ENCODE peak calls at places on chromosomes 2 and 18, in seven cellular contexts. Q is pancreas, V is neural progenitor cell, Y is A549, T is body of pancreas, I is IMR-90, A is endothelial cell. N is an unnamed sample.

GRCh38 chr2:161961046-161961445 is 113.0 kb downstream of the DPP4 start:
- DNase-seq in Q (no peak), V (no peak), Y (no peak), T (no peak), I (no peak), A (no peak), N (no peak)

GRCh38 chr2:168660859-168661258 is 141.6 kb upstream of the NOSTRIN start:
- DNase-seq in Q (no peak), V (peak), Y (no peak), T (no peak), I (no peak), A (no peak), N (peak)

GRCh38 chr18:74817576-74817975 is 219.9 kb downstream of the ZNF407 start:
- DNase-seq in Q (no peak), V (no peak), Y (no peak), T (no peak), I (no peak), A (no peak), N (no peak)

GRCh38 chr2:86280191-86280667 is 57.2 kb downstream of the REEP1 start:
- DNase-seq in Q (no peak), V (no peak), Y (no peak), T (no peak), I (peak), A (no peak), N (no peak)

GRCh38 chr18:3877678-3878077 is 427.7 kb downstream of the TGIF1 start:
- DNase-seq in Q (no peak), V (no peak), Y (no peak), T (no peak), I (peak), A (no peak), N (no peak)

GRCh38 chr2:117057021-117057420 is 757.5 kb upstream of the DDX18 start:
- DNase-seq in Q (no peak), V (no peak), Y (no peak), T (no peak), I (no peak), A (no peak), N (no peak)

GRCh38 chr2:100905132-100905805 is 85.3 kb downstream of the NPAS2 start:
- DNase-seq in Q (no peak), V (no peak), Y (no peak), T (no peak), I (no peak), A (no peak), N (no peak)

GRCh38 chr2:1024981-1025380 is 74.3 kb downstream of the SNTG2 start:
- DNase-seq in Q (no peak), V (no peak), Y (no peak), T (no peak), I (peak), A (no peak), N (no peak)

GRCh38 chr18:67514901-67515540 is 1.5 kb downstream of the DSEL start:
- DNase-seq in Q (no peak), V (no peak), Y (no peak), T (no peak), I (peak), A (no peak), N (no peak)

GRCh38 chr2:9751831-9752230 is 91.4 kb upstream of the TAF1B start:
- DNase-seq in Q (no peak), V (no peak), Y (no peak), T (no peak), I (no peak), A (no peak), N (no peak)

GRCh38 chr18:48455555-48456478 is 46.6 kb upstream of the ZBTB7C start:
- DNase-seq in Q (no peak), V (no peak), Y (no peak), T (no peak), I (peak), A (no peak), N (no peak)

DNA sequence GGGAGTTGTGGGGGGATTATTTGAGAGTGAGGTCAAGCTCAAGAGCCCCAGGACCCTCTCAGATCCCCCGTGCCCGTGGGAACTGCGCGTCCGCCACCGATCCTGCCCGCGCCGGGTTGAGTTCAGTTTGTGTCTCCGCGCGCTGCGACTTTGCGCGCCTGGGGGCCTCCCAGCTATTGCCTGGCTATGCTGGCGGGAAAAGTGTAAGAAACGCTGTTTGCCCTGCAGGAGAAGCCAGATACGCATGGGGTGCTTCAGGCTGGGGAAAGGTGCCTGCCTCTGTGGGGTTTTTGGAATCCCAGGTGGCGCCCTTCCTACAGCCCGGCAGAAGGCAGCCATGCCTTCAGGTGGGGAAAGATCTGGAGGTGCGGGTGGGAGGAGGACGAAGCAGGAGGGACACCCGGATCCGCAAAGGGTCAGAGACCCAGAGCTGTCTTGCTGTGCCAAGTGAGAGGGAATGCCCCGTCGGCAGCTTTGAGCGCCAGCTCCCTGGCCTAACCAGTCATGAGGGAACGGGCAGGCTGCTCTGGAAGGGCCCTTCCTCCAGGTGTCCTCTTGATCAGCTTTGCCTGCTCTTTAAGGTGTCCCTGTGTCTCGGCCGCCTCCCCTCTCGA is 22.5 kb downstream of the TEX44 start:
- DNase-seq in Q (no peak), V (peak), Y (no peak), T (no peak), I (no peak), A (no peak), N (peak)
- TF ChIP-seq CTCF in Q (no peak), V (no peak), Y (no peak), T (no peak), I (no peak), A (no peak), N (no peak)

DNA sequence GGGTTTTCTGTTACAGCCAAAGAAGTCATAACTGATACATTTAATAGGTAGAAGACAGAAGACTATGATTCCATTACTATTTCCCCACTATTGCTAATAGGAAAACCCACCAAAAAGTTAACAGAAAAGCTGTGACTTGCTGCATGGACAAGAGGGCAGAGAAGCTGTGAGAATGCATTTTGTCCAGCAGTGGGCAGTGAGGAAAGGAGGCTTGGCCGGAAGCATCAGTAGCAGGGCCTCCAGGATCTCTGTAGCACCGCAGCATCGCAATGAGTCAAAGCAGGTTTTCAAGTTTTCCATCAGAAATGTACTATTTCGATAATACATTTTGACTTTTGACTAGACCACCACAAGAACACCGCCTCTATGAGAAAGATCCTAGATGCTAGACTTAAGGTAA is 24.9 kb downstream of the MYO5B start:
- DNase-seq in Q (no peak), V (peak), Y (no peak), T (no peak), I (no peak), A (peak), N (no peak)
- TF ChIP-seq CTCF in Q (no peak), V (peak), Y (no peak), T (no peak), I (no peak), A (no peak), N (no peak)

DNA sequence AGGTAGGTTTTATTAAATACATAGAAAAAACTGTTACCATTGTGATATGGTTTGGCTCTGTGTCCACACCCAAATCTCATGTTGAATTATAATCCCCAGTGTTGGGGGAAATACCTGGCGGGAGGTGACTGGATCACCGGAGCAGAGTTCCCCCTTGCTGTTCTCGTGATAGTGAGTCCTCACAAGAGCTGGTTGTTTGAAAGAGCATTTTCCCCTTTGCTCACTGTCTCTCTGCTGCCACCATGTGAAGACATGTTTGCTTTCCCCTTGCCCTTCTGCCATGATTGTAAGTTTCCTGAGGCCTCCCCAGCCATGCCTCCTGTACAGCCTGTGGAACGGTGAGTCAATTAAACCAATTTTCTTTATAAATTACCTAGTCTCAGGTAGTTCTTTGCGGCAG is 352.7 kb upstream of the SLC39A10 start:
- DNase-seq in Q (no peak), V (peak), Y (no peak), T (no peak), I (peak), A (peak), N (no peak)
- TF ChIP-seq CTCF in Q (no peak), V (peak), Y (peak), T (no peak), I (no peak), A (no peak), N (no peak)

GRCh38 chr2:239679755-239680154 is 278.9 kb upstream of the HDAC4 start:
- DNase-seq in Q (no peak), V (no peak), Y (no peak), T (no peak), I (no peak), A (no peak), N (no peak)
- TF ChIP-seq CTCF in Q (no peak), V (no peak), Y (no peak), T (no peak), I (no peak), A (no peak), N (no peak)

GRCh38 chr2:7083580-7084509 is 166.6 kb downstream of the RNF144A start:
- DNase-seq in Q (no peak), V (peak), Y (no peak), T (no peak), I (peak), A (peak), N (no peak)
- TF ChIP-seq CTCF in Q (no peak), V (peak), Y (peak), T (peak), I (peak), A (peak), N (peak)

N was measured in nephron progenitor cell.